ENCODE peak calls at places on chromosomes 5 and 9, in four cellular contexts. D is tibial artery, K is fibroblast of the aortic adventitia, J is coronary artery. T is an unnamed sample.
A peak's percentile ranks its signal among the peaks of the same experiment; 100 is the strongest.

GRCh38 chr9:127021664-127022337 is 100.6 kb downstream of the ANGPTL2 start:
- DNase-seq in D (peak; percentile 94), K (peak; percentile 100), J (peak; percentile 91), T (peak; percentile 94)

GRCh38 chr9:117178596-117179111 is 236.2 kb downstream of the ASTN2 start:
- DNase-seq in D (no peak), K (no peak), J (no peak), T (peak; percentile 66)

GRCh38 chr9:125919565-125919964 is 172.4 kb downstream of the PBX3 start:
- DNase-seq in D (no peak), K (no peak), J (no peak), T (no peak)

GRCh38 chr5:11377896-11378295 is 526.4 kb downstream of the CTNND2 start:
- DNase-seq in D (no peak), K (no peak), J (no peak), T (peak; percentile 43)

GRCh38 chr5:172438304-172438652 is 16.0 kb downstream of the SH3PXD2B start:
- DNase-seq in D (no peak), K (no peak), J (no peak), T (no peak)

GRCh38 chr9:114777841-114778240 is 28.0 kb downstream of the TNFSF15 start:
- DNase-seq in D (no peak), K (no peak), J (no peak), T (no peak)

GRCh38 chr5:31124906-31125305 is 68.6 kb upstream of the CDH6 start:
- DNase-seq in D (no peak), K (no peak), J (no peak), T (no peak)

GRCh38 chr5:149143470-149143869 is 2.2 kb downstream of the ABLIM3 start:
- DNase-seq in D (no peak), K (peak; percentile 96), J (no peak), T (peak; percentile 49)

GRCh38 chr5:68459093-68459492 is 243.5 kb downstream of the PIK3R1 start:
- DNase-seq in D (no peak), K (no peak), J (no peak), T (no peak)

GRCh38 chr9:120431268-120431667 is 148.7 kb downstream of the CDK5RAP2 start:
- DNase-seq in D (no peak), K (no peak), J (no peak), T (no peak)

GRCh38 chr5:126099077-126099476 is 324.1 kb upstream of the GRAMD2B start:
- DNase-seq in D (no peak), K (no peak), J (no peak), T (no peak)

GRCh38 chr9:128689820-128690683 is 1.0 kb downstream of the SET start:
- DNase-seq in D (no peak), K (peak; percentile 39), J (no peak), T (peak; percentile 42)

GRCh38 chr9:26324787-26325186 is 567.8 kb downstream of the CAAP1 start:
- DNase-seq in D (no peak), K (peak; percentile 39), J (no peak), T (no peak)

GRCh38 chr9:135886147-135886981 is 21.0 kb downstream of the CAMSAP1 start:
- DNase-seq in D (no peak), K (no peak), J (peak; percentile 64), T (no peak)

GRCh38 chr9:135882011-135882410 is 25.3 kb downstream of the CAMSAP1 start:
- DNase-seq in D (no peak), K (no peak), J (peak; percentile 35), T (no peak)

GRCh38 chr9:135885100-135885853 is 22.1 kb downstream of the CAMSAP1 start:
- DNase-seq in D (no peak), K (peak; percentile 47), J (peak; percentile 38), T (no peak)

GRCh38 chr9:135883410-135884089 is 23.8 kb downstream of the CAMSAP1 start:
- DNase-seq in D (no peak), K (no peak), J (peak; percentile 38), T (no peak)

GRCh38 chr9:135884328-135885035 is 22.9 kb downstream of the CAMSAP1 start:
- DNase-seq in D (no peak), K (peak; percentile 34), J (peak; percentile 63), T (peak; percentile 58)
- H3K4me3 ChIP-seq in D (no peak overlapping the region), K (no peak overlapping the region), J (no peak overlapping the region), T (no peak overlapping the region)

GRCh38 chr5:93623153-93623552 is 40.1 kb downstream of the NR2F1 start:
- DNase-seq in D (no peak), K (no peak), J (no peak), T (no peak)

GRCh38 chr5:93621340-93621872 is 38.4 kb downstream of the NR2F1 start:
- DNase-seq in D (peak; percentile 84), K (no peak), J (peak; percentile 83), T (peak; percentile 88)

GRCh38 chr5:93622240-93622885 is 39.3 kb downstream of the NR2F1 start:
- DNase-seq in D (no peak), K (no peak), J (no peak), T (peak; percentile 73)

DNA sequence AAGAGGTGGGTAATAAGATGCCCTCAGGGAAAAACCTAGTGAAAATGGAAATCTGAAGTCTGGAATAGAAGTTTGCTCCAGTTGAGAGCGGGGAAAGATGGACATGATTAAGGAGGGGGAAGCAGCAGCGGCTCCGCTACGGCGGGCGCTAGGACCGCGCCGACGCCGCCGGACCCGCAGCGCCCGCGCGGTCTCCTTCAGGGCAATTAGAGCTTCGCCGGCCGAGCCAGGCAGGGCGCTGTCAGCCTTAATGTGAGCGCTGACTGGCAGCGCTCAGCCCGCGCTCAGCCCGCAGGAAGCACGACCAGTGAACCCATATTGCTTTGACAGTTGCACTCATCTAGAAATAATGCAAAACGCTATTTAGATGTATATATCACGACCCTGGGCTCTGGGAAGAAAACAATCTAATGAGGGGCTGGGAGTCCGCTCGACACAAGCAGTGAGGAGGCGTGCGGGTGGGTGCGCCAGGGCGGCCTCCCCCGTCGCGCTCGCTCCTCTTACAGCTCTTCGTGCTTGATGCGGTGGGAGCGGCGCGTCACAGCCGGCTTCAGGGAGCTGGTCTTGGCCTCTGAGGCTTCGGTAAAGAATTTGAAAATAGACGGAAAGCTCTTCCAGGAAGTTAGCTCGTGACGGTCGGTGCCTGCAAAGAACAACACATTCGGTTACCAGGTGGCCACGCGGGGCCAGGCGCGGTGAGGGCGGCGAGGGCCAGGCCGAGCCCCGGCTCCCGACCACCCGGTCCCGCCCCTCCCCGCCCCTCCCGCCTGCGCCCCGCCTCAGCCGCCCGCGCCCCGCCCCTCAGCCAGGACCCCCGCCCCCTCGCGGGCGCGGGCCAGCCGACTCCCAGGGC is 37.7 kb downstream of the NR2F1 start:
- DNase-seq in D (peak; percentile 74), K (peak; percentile 43), J (no peak), T (peak; percentile 76)
- TF ChIP-seq CTCF in D (no peak), K (peak; percentile 5), J (no peak), T (no peak)

GRCh38 chr9:137129456-137130175 is 9.3 kb upstream of the GRIN1 start:
- DNase-seq in D (peak; percentile 77), K (peak; percentile 90), J (peak; percentile 82), T (peak; percentile 92)

GRCh38 chr9:137126786-137127185 is 12.2 kb upstream of the GRIN1 start:
- DNase-seq in D (no peak), K (no peak), J (no peak), T (no peak)

GRCh38 chr9:137129089-137129455 is 9.9 kb upstream of the GRIN1 start:
- DNase-seq in D (no peak), K (peak; percentile 13), J (no peak), T (no peak)

GRCh38 chr9:137128158-137129088 is 10.5 kb upstream of the GRIN1 start:
- DNase-seq in D (no peak), K (no peak), J (no peak), T (no peak)

DNA sequence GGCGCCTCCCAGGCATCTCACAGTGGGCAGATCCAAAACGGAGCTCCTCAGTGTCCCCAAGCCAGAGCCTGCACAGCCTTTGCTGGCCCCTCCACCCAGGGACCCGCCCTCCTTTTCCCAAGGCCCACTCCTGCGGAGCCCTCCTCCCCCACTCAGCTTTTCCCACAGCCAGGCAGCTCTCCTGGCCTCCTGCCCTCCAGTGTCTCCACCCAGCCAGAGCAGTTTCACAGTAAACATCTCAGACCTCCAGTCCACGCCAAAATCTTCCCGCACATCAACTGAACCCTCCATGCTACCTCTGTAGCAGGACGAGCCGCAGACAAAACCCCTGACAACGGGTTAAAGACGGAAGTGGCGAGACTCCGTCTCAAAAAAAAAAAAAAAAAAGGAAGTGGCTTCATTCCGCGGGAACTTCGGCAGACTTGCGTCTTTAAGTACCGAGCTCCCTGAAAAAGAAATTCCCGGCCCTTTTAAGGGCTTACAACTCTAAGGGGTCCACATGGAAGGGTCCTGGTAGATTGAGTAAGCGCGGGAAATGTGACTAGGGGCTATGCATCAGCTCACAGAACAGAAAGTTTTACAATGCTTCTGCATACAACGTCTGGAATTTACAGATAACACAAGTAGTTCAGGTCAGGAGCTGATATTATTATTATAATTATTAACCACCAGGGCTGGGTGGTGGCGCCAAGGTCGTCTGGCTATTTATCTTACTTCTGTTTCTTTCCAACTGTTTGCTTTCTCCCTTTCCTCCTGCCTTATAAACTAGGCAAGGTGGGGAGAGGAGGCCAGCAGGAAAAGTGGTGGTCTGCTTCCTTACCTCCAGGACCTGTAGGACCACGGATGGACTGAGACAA is 11.4 kb upstream of the GRIN1 start:
- DNase-seq in D (no peak), K (peak; percentile 48), J (no peak), T (no peak)
- H3K4me3 ChIP-seq in D (peak overlapping the region; percentile 23), K (peak overlapping the region; percentile 81), J (peak overlapping the region; percentile 57), T (no peak overlapping the region)

GRCh38 chr5:73295447-73295846 is 122.5 kb downstream of the TMEM174 start:
- DNase-seq in D (no peak), K (no peak), J (no peak), T (no peak)
- TF ChIP-seq CTCF in D (no peak), K (no peak), J (no peak), T (peak; percentile 16)

GRCh38 chr9:70046274-70047070 is 2.8 kb downstream of the MAMDC2 start:
- DNase-seq in D (peak; percentile 72), K (peak; percentile 53), J (no peak), T (no peak)
- H3K4me3 ChIP-seq in D (peak overlapping the region; percentile 82), K (no peak overlapping the region), J (peak overlapping the region; percentile 52), T (no peak overlapping the region)